ENCODE peak calls at places on chromosomes 11 and 22, in six cellular contexts. Z, E, S, G, T and I are unnamed samples.

GRCh38 chr22:41597635-41597953 is 8.0 kb upstream of the PMM1 start:
- DNase-seq in G (no peak), Z (no peak), T (no peak), E (no peak), S (no peak), I (no peak)

GRCh38 chr11:59668950-59669610 is at the start of gene PATL1:
- DNase-seq in E (peak; percentile 99), G (peak; percentile 100), T (peak; percentile 99), Z (peak; percentile 94), S (peak; percentile 100), I (peak; percentile 98)

GRCh38 chr11:122933434-122933833 is 48.2 kb downstream of the BSX start:
- DNase-seq in G (no peak), S (peak; percentile 53), T (no peak), E (no peak), Z (no peak), I (no peak)

GRCh38 chr11:86849679-86850078 is 49.3 kb downstream of the PRSS23 start:
- DNase-seq in T (no peak), S (no peak), Z (no peak), G (no peak), E (no peak), I (no peak)

GRCh38 chr11:133064152-133064877 is 468.0 kb downstream of the OPCML start:
- DNase-seq in T (peak; percentile 92), E (no peak), Z (no peak), G (peak; percentile 91), S (peak; percentile 77), I (peak; percentile 94)

GRCh38 chr11:119377961-119378667 is 3.4 kb downstream of the USP2 start:
- DNase-seq in G (no peak), S (no peak), Z (no peak), E (no peak), T (peak; percentile 86), I (no peak)

GRCh38 chr22:20654343-20655208 is 119.3 kb upstream of the SERPIND1 start:
- DNase-seq in G (no peak), T (no peak), E (no peak), Z (no peak), S (no peak), I (no peak)

GRCh38 chr22:50697667-50698506 is 25.3 kb downstream of the SHANK3 start:
- DNase-seq in G (no peak), E (no peak), S (peak; percentile 23), T (no peak), Z (no peak), I (no peak)

GRCh38 chr11:38460429-38460828 is 1862.4 kb upstream of the RAG2 start:
- DNase-seq in S (no peak), Z (no peak), G (no peak), E (peak; percentile 80), T (no peak), I (no peak)

GRCh38 chr22:29481265-29482000 is 1.4 kb downstream of the NEFH start:
- DNase-seq in E (no peak), Z (no peak), T (peak; percentile 56), G (peak; percentile 30), S (no peak), I (peak; percentile 92)

GRCh38 chr22:29479417-29480261 is at the start of gene NEFH:
- DNase-seq in T (peak; percentile 56), Z (no peak), E (no peak), S (no peak), G (peak; percentile 22), I (peak; percentile 48)

GRCh38 chr22:29478326-29479276 is 1.4 kb upstream of the NEFH start:
- DNase-seq in Z (no peak), G (peak; percentile 55), T (peak; percentile 82), S (peak; percentile 51), E (no peak), I (peak; percentile 71)

GRCh38 chr22:29480512-29481264 is 670 bp downstream of the NEFH start:
- DNase-seq in E (no peak), T (peak; percentile 82), G (peak; percentile 66), S (peak; percentile 65), Z (no peak), I (peak; percentile 75)

GRCh38 chr22:29480262-29480511 is 169 bp downstream of the NEFH start:
- DNase-seq in E (no peak), T (no peak), S (no peak), G (no peak), Z (no peak), I (no peak)
- TF ChIP-seq EZH2 in E (no peak), T (peak; percentile 98), S (peak; percentile 8), G (peak; percentile 96), Z (no peak), I (no peak)

GRCh38 chr22:37655252-37655563 is 3.3 kb upstream of the PDXP start:
- DNase-seq in G (no peak), T (no peak), Z (no peak), E (no peak), S (no peak), I (no peak)
- H3K27ac ChIP-seq in G (no peak overlapping the region), T (no peak overlapping the region), Z (no peak overlapping the region), E (no peak overlapping the region), S (no peak overlapping the region), I (no peak overlapping the region)

GRCh38 chr11:14417186-14417585 is 58.2 kb upstream of the RRAS2 start:
- DNase-seq in Z (no peak), S (peak; percentile 67), G (no peak), T (no peak), E (no peak), I (no peak)
- TF ChIP-seq EZH2phosphoT487 in Z (no peak), S (no peak), G (no peak), T (no peak), E (no peak), I (no peak)

GRCh38 chr11:61290905-61291690 is 4.0 kb downstream of the VWCE start:
- DNase-seq in T (no peak), S (no peak), G (no peak), Z (no peak), E (no peak), I (peak; percentile 41)

GRCh38 chr11:61295596-61295926 is 445 bp upstream of the VWCE start:
- DNase-seq in G (no peak), T (no peak), E (no peak), S (peak; percentile 9), Z (no peak), I (no peak)

GRCh38 chr11:61297341-61297740 is 2.2 kb upstream of the VWCE start:
- DNase-seq in G (no peak), E (no peak), T (no peak), S (peak; percentile 69), Z (no peak), I (no peak)

GRCh38 chr11:61294717-61295595 is at the start of gene VWCE:
- DNase-seq in T (peak; percentile 89), E (peak; percentile 55), Z (no peak), S (peak; percentile 82), G (peak; percentile 88), I (peak; percentile 92)

DNA sequence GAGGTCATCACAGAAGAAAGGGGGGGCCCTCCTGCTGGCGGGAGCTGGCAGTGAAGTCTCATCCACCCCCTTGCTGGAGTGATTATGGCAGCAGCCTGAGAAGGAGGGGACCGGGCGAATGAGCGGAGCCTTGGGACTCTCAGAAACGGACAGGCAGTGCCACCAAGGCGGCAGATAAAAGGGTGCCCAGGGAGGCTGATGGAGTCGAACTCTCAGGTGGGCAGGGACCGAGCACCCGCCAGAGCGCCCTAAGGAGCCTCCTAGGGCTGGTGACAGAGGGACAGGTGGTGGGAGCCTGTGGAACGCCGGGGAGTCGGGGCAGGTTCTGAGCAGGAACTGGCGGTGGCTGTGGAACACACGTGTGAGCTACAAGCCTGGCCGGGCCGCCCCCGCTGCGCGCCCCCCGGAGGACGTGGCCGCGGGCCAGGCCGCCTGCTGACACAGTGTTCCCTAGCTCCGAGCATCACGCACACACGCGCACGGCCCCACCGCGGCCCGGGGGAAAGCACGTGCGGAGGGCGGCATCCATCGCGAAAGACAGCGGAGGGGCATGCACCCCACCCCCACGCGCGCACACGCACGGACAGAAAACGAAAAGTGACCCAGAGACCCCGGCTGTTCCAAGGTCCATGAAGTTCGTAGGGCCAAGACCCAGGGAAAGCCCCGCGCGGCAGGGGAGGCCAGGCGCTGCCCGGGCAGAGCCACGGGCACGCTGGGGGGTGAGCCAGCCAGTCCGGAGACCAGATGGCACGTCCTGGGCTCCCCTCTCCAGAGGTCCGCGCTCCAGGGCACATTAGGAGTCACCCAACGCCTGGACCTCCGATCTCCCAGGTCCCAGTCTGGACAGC is 1.0 kb downstream of the VWCE start:
- DNase-seq in Z (no peak), S (peak; percentile 75), G (peak; percentile 80), T (peak; percentile 57), E (peak; percentile 22), I (peak; percentile 50)
- TF ChIP-seq EZH2 in Z (no peak), S (no peak), G (no peak), T (no peak), E (no peak), I (no peak)

GRCh38 chr11:100830295-100830694 is 143.2 kb downstream of the ARHGAP42 start:
- DNase-seq in G (peak; percentile 18), S (no peak), Z (no peak), T (peak; percentile 30), E (no peak), I (no peak)

GRCh38 chr11:100833276-100833675 is 146.2 kb downstream of the ARHGAP42 start:
- DNase-seq in S (peak; percentile 13), T (no peak), G (no peak), Z (no peak), E (peak; percentile 64), I (no peak)

GRCh38 chr11:100830978-100831732 is 144.1 kb downstream of the ARHGAP42 start:
- DNase-seq in G (peak; percentile 23), S (peak; percentile 69), Z (no peak), T (no peak), E (peak; percentile 80), I (peak; percentile 30)

GRCh38 chr11:100832851-100833250 is 145.8 kb downstream of the ARHGAP42 start:
- DNase-seq in E (no peak), S (no peak), G (no peak), Z (no peak), T (no peak), I (no peak)

GRCh38 chr11:100831929-100832480 is 144.9 kb downstream of the ARHGAP42 start:
- DNase-seq in E (no peak), T (no peak), S (peak; percentile 26), G (no peak), Z (no peak), I (no peak)
- H3K27ac ChIP-seq in E (peak overlapping the region; percentile 77), T (no peak overlapping the region), S (no peak overlapping the region), G (peak overlapping the region; percentile 7), Z (no peak overlapping the region), I (no peak overlapping the region)

GRCh38 chr11:57378166-57378565 is 2.8 kb downstream of the PRG3 start:
- DNase-seq in T (no peak), G (no peak), E (no peak), S (peak; percentile 48), Z (no peak), I (no peak)

GRCh38 chr11:57377098-57377497 is 3.9 kb downstream of the PRG3 start:
- DNase-seq in E (no peak), Z (no peak), G (no peak), S (peak; percentile 33), T (no peak), I (no peak)

GRCh38 chr11:57376095-57376812 is 4.7 kb downstream of the PRG3 start:
- DNase-seq in Z (no peak), S (no peak), G (no peak), E (no peak), T (no peak), I (no peak)

GRCh38 chr11:57380975-57381374 is at the start of gene PRG3:
- DNase-seq in E (no peak), T (no peak), G (no peak), S (no peak), Z (no peak), I (no peak)

DNA sequence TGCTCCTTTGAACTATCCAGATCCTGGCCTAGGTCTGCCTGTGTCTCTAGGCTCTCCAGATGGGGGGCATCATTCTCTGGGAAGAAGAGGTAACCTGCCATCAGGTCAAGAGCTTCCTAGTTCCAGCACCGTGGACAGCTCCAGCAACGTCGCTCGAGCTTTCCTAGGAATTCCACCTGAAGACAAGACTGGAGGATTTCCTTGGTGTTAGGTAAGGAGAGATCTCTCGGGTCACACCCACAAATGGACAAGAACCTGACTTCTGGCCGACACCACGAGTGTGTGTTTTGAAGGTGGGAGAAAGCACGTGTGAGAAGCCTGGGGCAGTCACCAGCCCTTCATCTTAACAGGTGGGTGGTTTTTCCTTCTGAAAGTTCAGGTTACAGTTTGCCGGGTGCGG is 1.2 kb downstream of the PRG3 start:
- DNase-seq in Z (no peak), S (peak; percentile 53), T (peak; percentile 81), E (peak; percentile 65), G (peak; percentile 65), I (peak; percentile 93)
- TF ChIP-seq EZH2phosphoT487 in Z (no peak), S (no peak), T (no peak), E (no peak), G (no peak), I (no peak)